ENCODE peak calls at places on chromosomes 11 and 22, in six cellular contexts. M is adipocyte; K is stimulated activated CD4-positive, alpha-beta T cell treated with anti-CD3 and anti-CD28 coated beads, Interleukin-1b, Interleukin-23, amount 100 ng/mL, for 4 hours; S is activated CD4-positive, alpha-beta T cell treated with anti-CD3 and anti-CD28 coated beads for 1 hour; N is stimulated activated CD8-positive, alpha-beta memory T cell treated with anti-CD3 and anti-CD28 coated beads, Interleukin-4, amount 100 ng/mL, for 4 hours; J is thoracic aorta. R is an unnamed sample.

GRCh38 chr22:45626198-45626651 is 45.4 kb upstream of the ATXN10 start:
- DNase-seq in M (no peak), K (no peak), S (no peak), N (no peak), J (no peak), R (no peak)

GRCh38 chr22:48106715-48107259 is 1344.3 kb downstream of the TBC1D22A start:
- DNase-seq in M (no peak), K (no peak), S (no peak), N (no peak), J (no peak), R (no peak)

GRCh38 chr22:42745118-42745517 is 24.4 kb upstream of the A4GALT start:
- DNase-seq in M (no peak), K (no peak), S (no peak), N (no peak), J (no peak), R (peak; percentile 94)

GRCh38 chr22:28917747-28918543 is 34.6 kb downstream of the ZNRF3 start:
- DNase-seq in M (no peak), K (no peak), S (no peak), N (no peak), J (no peak), R (peak; percentile 63)

GRCh38 chr11:119483341-119483880 is 60.4 kb upstream of the THY1 start:
- DNase-seq in M (no peak), K (no peak), S (no peak), N (no peak), J (no peak), R (no peak)

GRCh38 chr11:114257621-114258558 is 38.3 kb upstream of the NNMT start:
- DNase-seq in M (peak; percentile 59), K (no peak), S (no peak), N (no peak), J (no peak), R (peak; percentile 66)

GRCh38 chr22:22374163-22374562 is 129.6 kb downstream of the VPREB1 start:
- DNase-seq in M (no peak), K (no peak), S (no peak), N (no peak), J (no peak), R (no peak)

GRCh38 chr11:92707665-92708064 is 261.8 kb upstream of the MTNR1B start:
- DNase-seq in M (no peak), K (no peak), S (no peak), N (no peak), J (no peak), R (no peak)

GRCh38 chr11:112118176-112118575 is 31.5 kb downstream of the SDHD start:
- DNase-seq in M (no peak), K (no peak), S (no peak), N (no peak), J (no peak), R (no peak)

GRCh38 chr11:28140689-28141455 is 32.7 kb downstream of the METTL15 start:
- DNase-seq in M (no peak), K (no peak), S (no peak), N (no peak), J (no peak), R (no peak)

GRCh38 chr22:27241430-27242110 is 560.0 kb downstream of the MN1 start:
- DNase-seq in M (peak; percentile 29), K (no peak), S (no peak), N (no peak), J (no peak), R (peak; percentile 64)

GRCh38 chr11:102592634-102593581 is 32.2 kb downstream of the MMP20 start:
- DNase-seq in M (no peak), K (no peak), S (no peak), N (no peak), J (no peak), R (peak; percentile 27)

GRCh38 chr11:75262961-75263852 is 22.6 kb downstream of the TPBGL start:
- DNase-seq in M (no peak), K (no peak), S (no peak), N (no peak), J (no peak), R (no peak)

GRCh38 chr11:114397349-114397982 is 2.8 kb downstream of the C11orf71 start:
- DNase-seq in M (no peak), K (no peak), S (no peak), N (no peak), J (no peak), R (no peak)

GRCh38 chr11:118016094-118016493 is 29.9 kb downstream of the IL10RA start:
- DNase-seq in M (no peak), K (no peak), S (no peak), N (no peak), J (no peak), R (no peak)

GRCh38 chr22:26550498-26551033 is 38.3 kb upstream of the TFIP11 start:
- DNase-seq in M (peak; percentile 47), K (no peak), S (no peak), N (no peak), J (no peak), R (peak; percentile 89)

GRCh38 chr11:130874396-130874795 is 41.9 kb downstream of the SNX19 start:
- DNase-seq in M (peak; percentile 42), K (no peak), S (no peak), N (no peak), J (no peak), R (no peak)

GRCh38 chr11:67024410-67024809 is 1.5 kb downstream of the SYT12 start:
- DNase-seq in M (no peak), K (peak; percentile 6), S (peak; percentile 20), N (peak; percentile 8), J (no peak), R (no peak)

GRCh38 chr22:36010913-36011312 is 17.7 kb downstream of the RBFOX2 start:
- DNase-seq in M (peak; percentile 90), K (no peak), S (no peak), N (no peak), J (no peak), R (peak; percentile 89)

GRCh38 chr22:28544431-28544868 is 135.2 kb downstream of the TTC28 start:
- DNase-seq in M (no peak), K (no peak), S (no peak), N (no peak), J (no peak), R (no peak)

GRCh38 chr11:106088896-106089295 is 11.4 kb downstream of the AASDHPPT start:
- DNase-seq in M (no peak), K (no peak), S (no peak), N (no peak), J (no peak), R (no peak)

GRCh38 chr22:49368976-49369725 is 458.5 kb downstream of the BRD1 start:
- DNase-seq in M (no peak), K (no peak), S (no peak), N (no peak), J (no peak), R (no peak)

GRCh38 chr11:119800171-119800570 is 71.2 kb upstream of the NECTIN1 start:
- DNase-seq in M (no peak), K (no peak), S (no peak), N (no peak), J (no peak), R (no peak)

GRCh38 chr11:7575841-7576451 is 62.1 kb downstream of the PPFIBP2 start:
- DNase-seq in M (peak; percentile 75), K (no peak), S (peak; percentile 13), N (no peak), J (no peak), R (no peak)

GRCh38 chr11:11969380-11970215 is 38.8 kb downstream of the DKK3 start:
- DNase-seq in M (no peak), K (no peak), S (no peak), N (no peak), J (no peak), R (no peak)

GRCh38 chr11:50182486-50182885 is 149.8 kb downstream of the OR4C45 start:
- DNase-seq in M (no peak), K (no peak), S (no peak), N (no peak), J (no peak), R (no peak)

R was measured in fibroblast of villous mesenchyme.